ENCODE peak calls at places on chromosomes 6 and 20, in four cellular contexts. R is fibroblast of the conjunctiva; S is effector memory CD4-positive, alpha-beta T cell; K is psoas muscle. M is an unnamed sample.

GRCh38 chr6:41428995-41429417 is 93.6 kb downstream of the NCR2 start:
- DNase-seq in R (no peak), K (peak; percentile 69), S (no peak), M (no peak)

GRCh38 chr20:50399917-50400704 is 110.1 kb upstream of the PTPN1 start:
- DNase-seq in R (no peak), K (no peak), S (no peak), M (no peak)

GRCh38 chr6:70889270-70889669 is 67.6 kb downstream of the B3GAT2 start:
- DNase-seq in S (no peak), K (no peak), R (no peak), M (no peak)

GRCh38 chr20:4844325-4844724 is 122.6 kb downstream of the PRND start:
- DNase-seq in S (no peak), R (no peak), K (no peak), M (no peak)

GRCh38 chr20:41436679-41437078 is 70.1 kb upstream of the EMILIN3 start:
- DNase-seq in K (no peak), R (peak; percentile 27), S (no peak), M (no peak)

GRCh38 chr6:45310118-45310788 is 17.9 kb upstream of the RUNX2 start:
- DNase-seq in R (no peak), S (no peak), K (no peak), M (no peak)

GRCh38 chr20:47334022-47334551 is 22.4 kb downstream of the ZMYND8 start:
- DNase-seq in R (peak; percentile 98), K (peak; percentile 58), S (no peak), M (no peak)

GRCh38 chr6:141169419-141169818 is 963.3 kb upstream of the GJE1 start:
- DNase-seq in K (no peak), S (no peak), R (peak; percentile 58), M (no peak)

GRCh38 chr6:4805553-4806307 is 29.5 kb downstream of the CDYL start:
- DNase-seq in K (peak; percentile 70), R (no peak), S (no peak), M (no peak)

GRCh38 chr6:143245656-143246055 is 185.0 kb downstream of the AIG1 start:
- DNase-seq in S (no peak), R (no peak), K (no peak), M (no peak)

GRCh38 chr6:118495639-118496296 is 52.3 kb upstream of the PLN start:
- DNase-seq in R (peak; percentile 2), K (no peak), S (no peak), M (no peak)

GRCh38 chr6:93624408-93624807 is 205.0 kb upstream of the EPHA7 start:
- DNase-seq in K (no peak), S (no peak), R (no peak), M (no peak)

GRCh38 chr6:42870145-42870936 is 9.1 kb upstream of the RPL7L1 start:
- DNase-seq in K (no peak), R (no peak), S (no peak), M (no peak)

GRCh38 chr6:33417127-33417902 is 592 bp downstream of the CUTA start:
- DNase-seq in R (peak; percentile 35), S (no peak), K (no peak), M (no peak)

GRCh38 chr6:34661379-34661778 is 35.2 kb downstream of the ILRUN start:
- DNase-seq in R (no peak), S (no peak), K (no peak), M (no peak)

GRCh38 chr6:143038845-143039244 is 21.8 kb upstream of the AIG1 start:
- DNase-seq in R (no peak), S (no peak), K (no peak), M (no peak)

GRCh38 chr6:14273196-14273595 is 155.6 kb downstream of the CD83 start:
- DNase-seq in K (no peak), R (no peak), S (no peak), M (no peak)

GRCh38 chr6:41200296-41200900 is 551 bp downstream of the TREML2 start:
- DNase-seq in K (no peak), R (no peak), S (peak; percentile 12), M (peak; percentile 86)

GRCh38 chr6:15106958-15107643 is 138.8 kb upstream of the JARID2 start:
- DNase-seq in K (no peak), S (no peak), R (no peak), M (no peak)

GRCh38 chr6:39053016-39053595 is 4.5 kb downstream of the GLP1R start:
- DNase-seq in K (no peak), R (no peak), S (no peak), M (no peak)

GRCh38 chr6:133710826-133711225 is 178.1 kb upstream of the TCF21 start:
- DNase-seq in R (no peak), S (no peak), K (no peak), M (no peak)

GRCh38 chr20:7742479-7742878 is 197.8 kb downstream of the HAO1 start:
- DNase-seq in S (no peak), K (no peak), R (peak; percentile 13), M (no peak)

GRCh38 chr6:145347256-145347655 is 388.1 kb downstream of the EPM2A start:
- DNase-seq in S (no peak), R (no peak), K (no peak), M (no peak)

GRCh38 chr6:147222160-147222838 is 18.1 kb downstream of the STXBP5 start:
- DNase-seq in R (no peak), S (no peak), K (no peak), M (no peak)

GRCh38 chr6:30461055-30461454 is 28.3 kb upstream of the HLA-E start:
- DNase-seq in K (no peak), R (no peak), S (no peak), M (no peak)

GRCh38 chr20:46970937-46971630 is 76.4 kb downstream of the EYA2 start:
- DNase-seq in R (peak; percentile 87), K (no peak), S (no peak), M (no peak)

GRCh38 chr20:60214901-60215522 is 256.8 kb downstream of the CDH26 start:
- DNase-seq in R (no peak), S (no peak), K (no peak), M (no peak)

GRCh38 chr20:47146703-47147102 is 209.8 kb downstream of the ZMYND8 start:
- DNase-seq in R (no peak), K (no peak), S (no peak), M (no peak)

GRCh38 chr6:28651161-28651560 is 125.5 kb downstream of the GPX5 start:
- DNase-seq in S (no peak), R (no peak), K (no peak), M (no peak)

GRCh38 chr6:3490622-3490980 is 33.8 kb upstream of the SLC22A23 start:
- DNase-seq in S (no peak), K (no peak), R (no peak), M (no peak)

GRCh38 chr6:134678436-134678889 is 271.4 kb downstream of the ALDH8A1 start:
- DNase-seq in S (no peak), K (no peak), R (no peak), M (no peak)

GRCh38 chr6:31122803-31123706 is 2.8 kb upstream of the CDSN start:
- DNase-seq in K (peak; percentile 89), R (peak; percentile 88), S (no peak), M (no peak)

GRCh38 chr6:27679968-27680694 is 207.2 kb upstream of the ZNF184 start:
- DNase-seq in S (no peak), R (no peak), K (no peak), M (no peak)

GRCh38 chr6:1906625-1907024 is 296.9 kb downstream of the FOXC1 start:
- DNase-seq in R (no peak), K (no peak), S (no peak), M (no peak)

GRCh38 chr6:32779036-32779435 is 15.7 kb upstream of the HLA-DQB2 start:
- DNase-seq in K (no peak), R (no peak), S (no peak), M (no peak)

M was measured in natural killer cell treated with Interleukin-12 subunit alpha and Interleukin-12 subunit beta and Interleukin-15 and Interleukin-18, amount 100 ng/mL, for 72 hours.